ENCODE peak calls at places on chromosomes 16 and 17, in four cellular contexts. C is NCI-H1436 treated with DMSO at 0.1 percent for 48 hours; T is T-helper 1 cell; J is stimulated activated CD8-positive, alpha-beta memory T cell treated with anti-CD3 and anti-CD28 coated beads, Interleukin-4, amount 100 ng/mL, for 24 hours. A is an unnamed sample.

GRCh38 chr17:69677130-69677529 is 262.6 kb downstream of the MAP2K6 start:
- DNase-seq in J (no peak), C (no peak), T (no peak), A (no peak)

GRCh38 chr17:11935734-11936406 is 61.4 kb downstream of the ZNF18 start:
- DNase-seq in C (no peak), J (no peak), T (no peak), A (no peak)

GRCh38 chr16:80569440-80570105 is 28.8 kb downstream of the DYNLRB2 start:
- DNase-seq in J (peak; percentile 65), T (peak; percentile 8), C (no peak), A (no peak)

GRCh38 chr17:74833501-74834361 is 26.0 kb downstream of the GRIN2C start:
- DNase-seq in J (no peak), C (no peak), T (no peak), A (no peak)

GRCh38 chr16:78516006-78516405 is 416.6 kb downstream of the WWOX start:
- DNase-seq in C (no peak), T (no peak), J (no peak), A (no peak)

GRCh38 chr17:51087072-51087757 is 33.5 kb downstream of the SPAG9 start:
- DNase-seq in C (no peak), J (no peak), T (no peak), A (no peak)

GRCh38 chr16:90012978-90013745 is 6.1 kb downstream of the DBNDD1 start:
- DNase-seq in T (no peak), J (no peak), C (no peak), A (no peak)

GRCh38 chr16:48194828-48195566 is 39.2 kb upstream of the ABCC12 start:
- DNase-seq in J (no peak), T (no peak), C (no peak), A (peak; percentile 15)

GRCh38 chr17:63189082-63189481 is 223.0 kb downstream of the TANC2 start:
- DNase-seq in J (no peak), T (no peak), C (no peak), A (no peak)

GRCh38 chr16:80614908-80615696 is 74.3 kb downstream of the DYNLRB2 start:
- DNase-seq in C (no peak), T (no peak), J (no peak), A (no peak)

GRCh38 chr17:21368545-21369246 is 7.5 kb upstream of the KCNJ12 start:
- DNase-seq in C (no peak), T (no peak), J (no peak), A (no peak)

GRCh38 chr16:23679986-23680336 is 1.3 kb downstream of the PLK1 start:
- DNase-seq in T (no peak), C (no peak), J (no peak), A (no peak)

GRCh38 chr17:45815752-45816151 is 28.9 kb upstream of the SPPL2C start:
- DNase-seq in J (no peak), C (no peak), T (no peak), A (no peak)

GRCh38 chr17:2233441-2233947 is 70.1 kb downstream of the SMG6 start:
- DNase-seq in J (no peak), T (no peak), C (no peak), A (no peak)

GRCh38 chr16:2469399-2470233 is 1.5 kb upstream of the NTN3 start:
- DNase-seq in J (no peak), T (no peak), C (no peak), A (no peak)

GRCh38 chr17:79217473-79218135 is 143.0 kb downstream of the ENGASE start:
- DNase-seq in C (no peak), J (no peak), T (no peak), A (no peak)

GRCh38 chr17:61337247-61337812 is 62.3 kb upstream of the TBX2 start:
- DNase-seq in T (no peak), J (no peak), C (no peak), A (no peak)

GRCh38 chr17:63419949-63420867 is 25.9 kb downstream of the CYB561 start:
- DNase-seq in J (no peak), C (no peak), T (peak; percentile 44), A (no peak)

GRCh38 chr17:76996741-76997694 is 128.8 kb downstream of the MGAT5B start:
- DNase-seq in T (no peak), J (no peak), C (no peak), A (no peak)